ENCODE peak calls at places on chromosomes 16 and 17, in five cellular contexts. V, R, W, I and Z are unnamed samples.

GRCh38 chr16:87582221-87582965 is 19.9 kb upstream of the JPH3 start:
- DNase-seq in V (no peak), W (peak), I (peak), R (no peak), Z (no peak)

GRCh38 chr16:23700509-23700908 is 12.5 kb downstream of the ERN2 start:
- DNase-seq in R (no peak), V (no peak), W (no peak), I (no peak), Z (no peak)

GRCh38 chr16:31202402-31203385 is at the start of gene PYCARD:
- DNase-seq in V (peak), I (peak), R (peak), W (peak), Z (no peak)

GRCh38 chr17:70208825-70209555 is 39.7 kb downstream of the KCNJ2 start:
- DNase-seq in V (no peak), I (no peak), R (no peak), W (no peak), Z (no peak)

GRCh38 chr17:66737524-66737923 is 97.4 kb upstream of the CACNG5 start:
- DNase-seq in R (no peak), W (peak), V (no peak), I (peak), Z (no peak)

GRCh38 chr16:20042848-20043247 is 30.8 kb downstream of the GPR139 start:
- DNase-seq in W (no peak), V (no peak), I (no peak), R (no peak), Z (no peak)

GRCh38 chr16:85025781-85026653 is 1.6 kb upstream of the KIAA0513 start:
- DNase-seq in I (no peak), V (no peak), W (no peak), R (no peak), Z (no peak)

GRCh38 chr17:57534863-57535651 is 210.0 kb downstream of the CCDC182 start:
- DNase-seq in R (no peak), I (no peak), V (no peak), W (no peak), Z (no peak)

GRCh38 chr16:27020031-27020430 is 46.7 kb upstream of the C16orf82 start:
- DNase-seq in R (no peak), W (no peak), V (no peak), I (no peak), Z (no peak)

GRCh38 chr16:86628614-86629013 is 50.3 kb downstream of the FOXL1 start:
- DNase-seq in W (peak), I (no peak), R (no peak), V (no peak), Z (no peak)

GRCh38 chr17:3770471-3770870 is 30.5 kb downstream of the ITGAE start:
- DNase-seq in I (no peak), V (peak), W (no peak), R (no peak), Z (no peak)

GRCh38 chr17:80427366-80428282 is 12.7 kb downstream of the ENDOV start:
- DNase-seq in V (no peak), I (no peak), W (no peak), R (no peak), Z (no peak)

GRCh38 chr17:80034977-80035686 is 540 bp downstream of the TBC1D16 start:
- DNase-seq in R (peak), V (peak), W (peak), I (peak), Z (no peak)

DNA sequence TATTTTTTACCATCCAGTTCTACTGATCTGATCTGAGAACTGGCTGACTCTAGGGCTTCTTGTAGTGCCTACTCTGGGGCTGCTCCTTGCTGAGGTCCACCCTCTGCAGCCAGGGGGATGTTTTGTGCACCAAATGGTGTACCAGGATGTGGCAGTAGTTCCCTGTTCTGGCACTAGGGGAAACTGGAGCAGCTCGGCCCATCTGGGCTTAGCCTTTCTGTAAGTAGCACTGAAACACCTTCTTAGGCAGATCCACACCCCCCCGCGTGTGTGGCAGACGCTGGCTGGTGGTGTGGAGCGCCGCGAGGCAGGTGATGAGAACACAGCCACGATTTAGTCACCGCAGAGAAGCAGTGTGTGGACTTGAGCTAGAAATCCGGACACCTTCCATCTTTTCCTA is 17.0 kb downstream of the DUSP14 start:
- DNase-seq in W (no peak), R (no peak), I (peak), V (peak), Z (no peak)
- TF ChIP-seq CTCF in W (peak), R (peak), I (peak), V (peak), Z (peak)

GRCh38 chr17:11240041-11240801 is 792 bp upstream of the SHISA6 start:
- DNase-seq in R (no peak), I (no peak), V (no peak), W (no peak), Z (no peak)
- TF ChIP-seq CTCF in R (peak), I (no peak), V (no peak), W (no peak), Z (no peak)

GRCh38 chr16:89489040-89489721 is 1.2 kb downstream of the ANKRD11 start:
- DNase-seq in V (peak), R (peak), W (peak), I (peak), Z (peak)
- TF ChIP-seq CTCF in V (peak), R (peak), W (peak), I (peak), Z (no peak)

GRCh38 chr17:63276821-63277220 is 169.3 kb downstream of the CYB561 start:
- DNase-seq in I (no peak), W (peak), V (no peak), R (no peak), Z (no peak)
- TF ChIP-seq CTCF in I (no peak), W (no peak), V (no peak), R (no peak), Z (no peak)